ENCODE peak calls at places on chromosomes 4 and X, in four cellular contexts. S is gastrocnemius medialis, I is sigmoid colon, J is thoracic aorta. F is an unnamed sample. For H3K4me1, the result is how much of the 10 kb centered on the place peaks cover.

GRCh38 chr4:157459789-157460188 is 239.3 kb downstream of the GRIA2 start:
- DNase-seq in S (no peak), I (no peak), J (no peak), F (no peak)

GRCh38 chrX:41005445-41005992 is 79.7 kb upstream of the USP9X start:
- DNase-seq in S (no peak), I (no peak), J (no peak), F (no peak)

GRCh38 chr4:54499308-54500074 is 158.3 kb upstream of the KIT start:
- DNase-seq in S (no peak), I (no peak), J (no peak), F (no peak)

GRCh38 chrX:68090266-68090665 is 343.0 kb downstream of the OPHN1 start:
- DNase-seq in S (no peak), I (no peak), J (no peak), F (no peak)

GRCh38 chrX:44872319-44872816 is 620 bp upstream of the KDM6A start:
- DNase-seq in S (peak), I (peak), J (no peak), F (no peak)

GRCh38 chr4:151679247-151679646 is 81.6 kb downstream of the GATB start:
- DNase-seq in S (no peak), I (no peak), J (no peak), F (no peak)

GRCh38 chrX:350148-350533 is 31.5 kb upstream of the GTPBP6 start:
- DNase-seq in S (no peak), I (no peak), J (no peak), F (peak)

GRCh38 chrX:3939967-3940610 is 226.6 kb upstream of the PRKX start:
- DNase-seq in S (no peak), I (no peak), J (no peak), F (no peak)

GRCh38 chr4:2651998-2652397 is 104.1 kb downstream of the TNIP2 start:
- DNase-seq in S (no peak), I (peak), J (no peak), F (no peak)

GRCh38 chr4:147831452-147832192 is 99.7 kb downstream of the ARHGAP10 start:
- DNase-seq in S (peak), I (peak), J (peak), F (no peak)

GRCh38 chr4:24001945-24002640 is 112.2 kb upstream of the PPARGC1A start:
- DNase-seq in S (no peak), I (no peak), J (no peak), F (no peak)

GRCh38 chr4:96983830-96984229 is 1143.9 kb downstream of the PDHA2 start:
- DNase-seq in S (no peak), I (no peak), J (no peak), F (no peak)

GRCh38 chrX:78708171-78708570 is 39.3 kb upstream of the LPAR4 start:
- DNase-seq in S (no peak), I (no peak), J (no peak), F (no peak)

GRCh38 chr4:53800741-53801140 is 209.5 kb upstream of the LNX1 start:
- DNase-seq in S (no peak), I (no peak), J (no peak), F (no peak)

GRCh38 chrX:154750301-154751120 is at the start of gene GAB3:
- DNase-seq in S (no peak), I (no peak), J (no peak), F (peak)

GRCh38 chrX:28550331-28550872 is 36.8 kb upstream of the IL1RAPL1 start:
- DNase-seq in S (no peak), I (no peak), J (no peak), F (no peak)

GRCh38 chrX:47390676-47391234 is 20.4 kb downstream of the ZNF157 start:
- DNase-seq in S (no peak), I (no peak), J (no peak), F (no peak)

GRCh38 chr4:84503495-84504437 is 4.7 kb upstream of the NKX6-1 start:
- DNase-seq in S (no peak), I (no peak), J (no peak), F (no peak)

GRCh38 chrX:72128881-72129280 is 2.8 kb downstream of the RTL5 start:
- DNase-seq in S (no peak), I (no peak), J (no peak), F (no peak)

GRCh38 chrX:151981129-151981528 is 6.7 kb upstream of the GABRE start:
- DNase-seq in S (no peak), I (no peak), J (no peak), F (no peak)

GRCh38 chr4:67465763-67466052 is 79.6 kb downstream of the CENPC start:
- DNase-seq in S (no peak), I (no peak), J (no peak), F (no peak)

GRCh38 chrX:140190441-140191108 is 225.3 kb upstream of the CXorf66 start:
- DNase-seq in S (no peak), I (no peak), J (no peak), F (no peak)

GRCh38 chr4:114028071-114028470 is 48.6 kb upstream of the ARSJ start:
- DNase-seq in S (no peak), I (no peak), J (no peak), F (no peak)

GRCh38 chr4:32061916-32062315 is 1341.7 kb downstream of the PCDH7 start:
- DNase-seq in S (no peak), I (no peak), J (no peak), F (no peak)

GRCh38 chr4:75605928-75606327 is 24.4 kb downstream of the CDKL2 start:
- DNase-seq in S (no peak), I (no peak), J (no peak), F (no peak)

GRCh38 chrX:66004928-66005831 is 34.7 kb downstream of the VSIG4 start:
- DNase-seq in S (no peak), I (no peak), J (no peak), F (no peak)

GRCh38 chr4:1353186-1354055 is 6.4 kb downstream of the UVSSA start:
- DNase-seq in S (no peak), I (no peak), J (no peak), F (no peak)

GRCh38 chrX:20118065-20118824 is 1.5 kb upstream of the MAP7D2 start:
- DNase-seq in S (no peak), I (no peak), J (no peak), F (no peak)

GRCh38 chrX:143017272-143017671 is 8.5 kb upstream of the SPANXN4 start:
- DNase-seq in S (no peak), I (no peak), J (no peak), F (no peak)

GRCh38 chr4:7416745-7417432 is 17.8 kb downstream of the PSAPL1 start:
- DNase-seq in S (no peak), I (peak), J (no peak), F (peak)

GRCh38 chr4:3073158-3074077 is 920 bp downstream of the HTT-AS start:
- DNase-seq in S (no peak), I (peak), J (no peak), F (peak)

DNA sequence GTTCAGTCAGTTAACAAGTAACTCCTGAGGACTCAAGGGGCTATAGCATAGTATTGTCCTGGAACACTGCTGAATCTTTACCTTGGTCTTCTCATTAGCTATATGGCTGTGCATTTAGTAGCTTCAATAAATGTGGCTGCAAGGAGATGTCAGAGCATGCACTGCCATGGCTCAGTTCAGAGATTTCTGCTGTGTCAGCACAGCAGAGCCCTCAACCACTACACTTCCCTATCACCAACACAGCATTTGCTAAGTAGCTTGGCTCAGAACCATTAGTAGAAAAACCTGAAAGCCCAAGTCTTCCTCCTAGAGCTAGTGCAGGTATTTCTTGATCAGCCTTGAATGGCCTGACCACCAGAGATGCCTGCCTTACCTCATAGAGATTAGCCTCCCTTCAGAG is 466.0 kb downstream of the IDS start:
- DNase-seq in S (no peak), I (no peak), J (no peak), F (no peak)
- TF ChIP-seq CTCF in S (no peak), I (no peak), J (no peak), F (no peak)

GRCh38 chr4:121693450-121693849 is 3.3 kb downstream of the ANXA5 start:
- DNase-seq in S (no peak), I (no peak), J (no peak), F (no peak)
- H3K4me1 ChIP-seq in S (half or more), I (half or more), J (under half), F (half or more)

DNA sequence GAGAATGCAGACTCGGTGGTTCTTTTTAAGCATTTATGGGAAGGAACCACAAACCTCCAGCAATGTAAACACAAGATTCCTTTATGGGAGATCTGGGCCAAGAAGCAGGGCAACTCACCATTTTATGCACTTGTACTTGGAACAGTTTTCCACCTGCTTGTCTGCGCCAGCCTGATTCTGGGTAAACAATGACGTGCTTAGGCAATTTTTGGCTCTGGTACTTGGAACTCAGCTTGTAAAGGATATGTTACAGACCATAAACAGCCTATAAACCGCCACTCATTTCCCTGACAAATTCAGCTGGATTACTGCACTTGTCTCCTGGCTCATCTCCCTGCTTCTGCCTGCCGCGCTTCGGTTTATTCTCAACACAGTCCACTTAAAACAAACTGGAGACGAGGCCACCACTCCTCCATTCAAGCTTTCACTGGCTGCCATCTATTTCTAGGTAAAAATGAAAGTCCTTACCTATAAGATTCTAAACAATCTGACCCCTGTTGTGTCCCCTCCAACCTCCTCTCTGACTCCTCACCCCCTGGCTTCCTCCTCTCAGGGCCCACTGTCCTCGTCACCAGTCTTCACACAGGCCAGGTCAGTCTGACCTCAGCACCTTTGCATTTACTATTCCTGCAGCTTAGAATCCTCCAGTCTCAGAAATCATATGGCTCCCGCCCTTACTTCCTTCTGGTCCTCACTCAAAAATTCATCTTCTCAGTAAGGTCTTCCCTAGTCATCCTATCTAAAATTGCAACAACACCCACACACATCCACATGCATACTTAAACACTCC is 205.9 kb upstream of the GALNT7 start:
- DNase-seq in S (peak), I (peak), J (peak), F (no peak)
- H3K27ac ChIP-seq in S (no peak), I (peak), J (peak), F (no peak)

GRCh38 chrX:55450259-55450658 is 1.7 kb upstream of the MAGEH1 start:
- DNase-seq in S (no peak), I (no peak), J (no peak), F (no peak)
- TF ChIP-seq CTCF in S (no peak), I (no peak), J (no peak), F (peak)

GRCh38 chrX:156003486-156004185 is 6.1 kb downstream of the IL9R start:
- DNase-seq in S (no peak), I (no peak), J (no peak), F (no peak)

GRCh38 chrX:156001667-156002021 is 4.1 kb downstream of the IL9R start:
- DNase-seq in S (no peak), I (no peak), J (no peak), F (no peak)

GRCh38 chrX:156001001-156001666 is 3.6 kb downstream of the IL9R start:
- DNase-seq in S (no peak), I (no peak), J (no peak), F (no peak)

GRCh38 chrX:156004256-156004655 is 6.8 kb downstream of the IL9R start:
- DNase-seq in S (no peak), I (no peak), J (no peak), F (no peak)

DNA sequence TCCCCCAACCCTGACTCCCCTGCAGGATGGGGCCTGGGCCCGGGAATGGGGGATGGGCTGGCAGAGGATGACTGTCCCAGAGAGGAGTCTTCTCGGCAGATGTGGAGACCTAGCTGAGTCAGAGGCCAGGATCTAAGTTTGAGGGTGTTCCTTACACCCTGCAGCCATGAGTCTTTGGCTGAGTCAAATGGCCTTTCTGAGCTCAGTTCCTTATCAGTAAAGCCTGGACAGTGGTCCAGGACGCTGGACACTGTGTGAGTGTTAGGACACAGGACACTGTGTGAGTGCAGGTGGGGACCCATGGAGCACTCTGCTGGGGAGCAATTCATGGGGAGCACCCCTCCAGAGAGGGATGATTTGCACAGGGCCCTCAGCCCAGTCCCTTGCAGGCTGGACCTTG is 5.0 kb downstream of the IL9R start:
- DNase-seq in S (no peak), I (no peak), J (no peak), F (no peak)
- H3K4me1 ChIP-seq in S (under half), I (under half), J (under half), F (under half)